ENCODE peak calls at places on chromosomes 16 and 17, in four cellular contexts. One of them, this sample, is unnamed.
A peak's percentile ranks its signal among the peaks of the same experiment; 100 is the strongest.

GRCh38 chr17:38605852-38606645 is at the start of gene SRCIN1:
- DNase-seq in mucosa of descending colon: peak; percentile 82
- DNase-seq in cardiac fibroblast: no peak
- DNase-seq in choroid plexus epithelial cell: no peak
- DNase-seq in this sample: peak; percentile 29

GRCh38 chr16:69544099-69544498 is 21.7 kb upstream of the NFAT5 start:
- DNase-seq in cardiac fibroblast: no peak
- DNase-seq in mucosa of descending colon: no peak
- DNase-seq in choroid plexus epithelial cell: no peak
- DNase-seq in this sample: no peak

GRCh38 chr16:27461483-27462171 is 59.7 kb downstream of the IL21R start:
- DNase-seq in choroid plexus epithelial cell: peak; percentile 58
- DNase-seq in cardiac fibroblast: peak; percentile 13
- DNase-seq in mucosa of descending colon: no peak
- DNase-seq in this sample: no peak

GRCh38 chr17:17765921-17766320 is 70.9 kb downstream of the SREBF1 start:
- DNase-seq in cardiac fibroblast: no peak
- DNase-seq in choroid plexus epithelial cell: no peak
- DNase-seq in mucosa of descending colon: no peak
- DNase-seq in this sample: no peak

GRCh38 chr16:2970563-2970962 is 1.4 kb downstream of the PAQR4 start:
- DNase-seq in mucosa of descending colon: no peak
- DNase-seq in choroid plexus epithelial cell: no peak
- DNase-seq in cardiac fibroblast: no peak
- DNase-seq in this sample: no peak

GRCh38 chr16:72856797-72857196 is 191.1 kb downstream of the ZFHX3 start:
- DNase-seq in cardiac fibroblast: no peak
- DNase-seq in mucosa of descending colon: no peak
- DNase-seq in choroid plexus epithelial cell: peak; percentile 55
- DNase-seq in this sample: peak; percentile 49

GRCh38 chr17:6654816-6655731 is 3.5 kb downstream of the C17orf100 start:
- DNase-seq in mucosa of descending colon: peak; percentile 50
- DNase-seq in choroid plexus epithelial cell: no peak
- DNase-seq in cardiac fibroblast: no peak
- DNase-seq in this sample: peak; percentile 51

GRCh38 chr16:61887903-61888302 is 148.3 kb downstream of the CDH8 start:
- DNase-seq in cardiac fibroblast: peak; percentile 11
- DNase-seq in choroid plexus epithelial cell: peak; percentile 69
- DNase-seq in mucosa of descending colon: no peak
- DNase-seq in this sample: peak; percentile 2

GRCh38 chr16:84228321-84228838 is 11.4 kb downstream of the KCNG4 start:
- DNase-seq in mucosa of descending colon: peak; percentile 35
- DNase-seq in cardiac fibroblast: peak; percentile 93
- DNase-seq in choroid plexus epithelial cell: peak; percentile 88
- DNase-seq in this sample: peak; percentile 88

GRCh38 chr16:68590201-68590994 is 51.3 kb downstream of the ZFP90 start:
- DNase-seq in mucosa of descending colon: peak; percentile 75
- DNase-seq in choroid plexus epithelial cell: peak; percentile 75
- DNase-seq in cardiac fibroblast: peak; percentile 65
- DNase-seq in this sample: peak; percentile 79

GRCh38 chr17:4043862-4044261 is 79.6 kb upstream of the ATP2A3 start:
- DNase-seq in mucosa of descending colon: peak; percentile 51
- DNase-seq in cardiac fibroblast: no peak
- DNase-seq in choroid plexus epithelial cell: no peak
- DNase-seq in this sample: no peak

GRCh38 chr16:83727018-83727417 is 80.8 kb upstream of the HSBP1 start:
- DNase-seq in mucosa of descending colon: no peak
- DNase-seq in choroid plexus epithelial cell: peak; percentile 83
- DNase-seq in cardiac fibroblast: peak; percentile 3
- DNase-seq in this sample: no peak

GRCh38 chr16:57141822-57142631 is 43.8 kb downstream of the PSME3IP1 start:
- DNase-seq in mucosa of descending colon: no peak
- DNase-seq in choroid plexus epithelial cell: no peak
- DNase-seq in cardiac fibroblast: no peak
- DNase-seq in this sample: peak; percentile 51

GRCh38 chr16:52557236-52557635 is 10.3 kb upstream of the TOX3 start:
- DNase-seq in choroid plexus epithelial cell: no peak
- DNase-seq in mucosa of descending colon: peak; percentile 38
- DNase-seq in cardiac fibroblast: no peak
- DNase-seq in this sample: no peak

GRCh38 chr17:42131971-42132370 is 9.4 kb downstream of the HSPB9 start:
- DNase-seq in choroid plexus epithelial cell: peak; percentile 35
- DNase-seq in cardiac fibroblast: peak; percentile 60
- DNase-seq in mucosa of descending colon: no peak
- DNase-seq in this sample: no peak

GRCh38 chr16:53372942-53373871 is 61.1 kb upstream of the RBL2 start:
- DNase-seq in cardiac fibroblast: no peak
- DNase-seq in mucosa of descending colon: peak; percentile 95
- DNase-seq in choroid plexus epithelial cell: no peak
- DNase-seq in this sample: peak; percentile 62

GRCh38 chr16:16133943-16134604 is 89.2 kb downstream of the ABCC6 start:
- DNase-seq in choroid plexus epithelial cell: no peak
- DNase-seq in mucosa of descending colon: no peak
- DNase-seq in cardiac fibroblast: no peak
- DNase-seq in this sample: no peak

GRCh38 chr16:23222929-23223328 is 40.4 kb downstream of the SCNN1G start:
- DNase-seq in choroid plexus epithelial cell: no peak
- DNase-seq in mucosa of descending colon: no peak
- DNase-seq in cardiac fibroblast: no peak
- DNase-seq in this sample: no peak

GRCh38 chr16:69417537-69418199 is 6.8 kb upstream of the CYB5B start:
- DNase-seq in cardiac fibroblast: peak; percentile 76
- DNase-seq in mucosa of descending colon: no peak
- DNase-seq in choroid plexus epithelial cell: no peak
- DNase-seq in this sample: peak; percentile 36

GRCh38 chr17:78829477-78829876 is 11.1 kb downstream of the USP36 start:
- DNase-seq in choroid plexus epithelial cell: no peak
- DNase-seq in cardiac fibroblast: no peak
- DNase-seq in mucosa of descending colon: no peak
- DNase-seq in this sample: no peak

GRCh38 chr17:19016881-19017280 is 12.3 kb upstream of the FAM83G start:
- DNase-seq in mucosa of descending colon: peak; percentile 31
- DNase-seq in cardiac fibroblast: no peak
- DNase-seq in choroid plexus epithelial cell: no peak
- DNase-seq in this sample: no peak

GRCh38 chr16:22787456-22788189 is 26.3 kb upstream of the HS3ST2 start:
- DNase-seq in mucosa of descending colon: no peak
- DNase-seq in cardiac fibroblast: no peak
- DNase-seq in choroid plexus epithelial cell: no peak
- DNase-seq in this sample: peak; percentile 33

GRCh38 chr17:27343972-27344607 is 50.2 kb downstream of the WSB1 start:
- DNase-seq in choroid plexus epithelial cell: peak; percentile 31
- DNase-seq in mucosa of descending colon: no peak
- DNase-seq in cardiac fibroblast: peak; percentile 74
- DNase-seq in this sample: no peak

GRCh38 chr17:49585422-49586027 is 9.9 kb downstream of the NXPH3 start:
- DNase-seq in cardiac fibroblast: peak; percentile 20
- DNase-seq in mucosa of descending colon: no peak
- DNase-seq in choroid plexus epithelial cell: peak; percentile 47
- DNase-seq in this sample: no peak

GRCh38 chr17:55549140-55549539 is 37.9 kb upstream of the SMIM36 start:
- DNase-seq in choroid plexus epithelial cell: peak; percentile 24
- DNase-seq in cardiac fibroblast: no peak
- DNase-seq in mucosa of descending colon: no peak
- DNase-seq in this sample: peak; percentile 47

GRCh38 chr17:75041656-75042280 is 5.0 kb downstream of the ATP5PD start:
- DNase-seq in choroid plexus epithelial cell: no peak
- DNase-seq in cardiac fibroblast: no peak
- DNase-seq in mucosa of descending colon: no peak
- DNase-seq in this sample: no peak

GRCh38 chr16:68700120-68700519 is 37.0 kb upstream of the CDH1 start:
- DNase-seq in cardiac fibroblast: peak; percentile 33
- DNase-seq in mucosa of descending colon: no peak
- DNase-seq in choroid plexus epithelial cell: peak; percentile 58
- DNase-seq in this sample: peak; percentile 67

GRCh38 chr16:19868421-19868820 is 16.2 kb downstream of the GPRC5B start:
- DNase-seq in cardiac fibroblast: no peak
- DNase-seq in mucosa of descending colon: no peak
- DNase-seq in choroid plexus epithelial cell: no peak
- DNase-seq in this sample: no peak

GRCh38 chr16:78579020-78579419 is 479.6 kb downstream of the WWOX start:
- DNase-seq in cardiac fibroblast: no peak
- DNase-seq in mucosa of descending colon: no peak
- DNase-seq in choroid plexus epithelial cell: no peak
- DNase-seq in this sample: no peak

GRCh38 chr17:6894206-6894528 is 62.6 kb upstream of the TEKT1 start:
- DNase-seq in mucosa of descending colon: no peak
- DNase-seq in cardiac fibroblast: peak; percentile 15
- DNase-seq in choroid plexus epithelial cell: peak; percentile 34
- DNase-seq in this sample: no peak

GRCh38 chr17:67272312-67273050 is 27.5 kb upstream of the HELZ start:
- DNase-seq in choroid plexus epithelial cell: no peak
- DNase-seq in mucosa of descending colon: no peak
- DNase-seq in cardiac fibroblast: no peak
- DNase-seq in this sample: no peak

GRCh38 chr17:17055286-17056166 is 13.3 kb downstream of the MPRIP start:
- DNase-seq in choroid plexus epithelial cell: no peak
- DNase-seq in mucosa of descending colon: no peak
- DNase-seq in cardiac fibroblast: no peak
- DNase-seq in this sample: peak; percentile 47

DNA sequence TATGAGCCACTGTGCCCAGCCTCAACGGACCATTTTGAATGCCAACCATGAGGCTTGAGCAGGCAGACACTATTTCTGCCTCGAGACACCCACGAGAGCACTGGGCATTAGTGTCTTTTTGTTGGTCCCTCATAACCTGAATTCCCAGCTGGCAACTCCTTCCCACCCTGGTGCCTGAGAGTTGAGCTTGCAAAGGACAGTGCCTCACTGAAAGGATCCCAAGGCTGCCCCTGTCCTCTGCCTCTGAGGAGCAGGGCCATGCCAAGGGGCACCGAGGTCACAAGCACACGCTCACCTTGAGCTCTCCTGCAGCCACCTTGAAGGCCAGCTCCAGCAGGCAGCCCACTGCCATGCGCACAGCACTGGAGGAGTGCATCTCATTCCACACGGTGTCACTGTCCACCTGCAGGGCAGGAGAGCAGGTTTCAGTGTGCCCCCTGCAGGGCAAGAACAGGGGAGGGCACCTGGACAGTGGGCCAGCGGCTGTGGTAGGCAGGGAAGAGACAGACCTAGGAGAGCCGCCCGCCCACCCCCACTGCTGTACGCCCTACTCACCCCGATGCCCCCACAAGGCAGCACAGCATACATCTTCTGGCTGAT is 12.8 kb downstream of the G6PC3 start:
- DNase-seq in choroid plexus epithelial cell: no peak
- DNase-seq in cardiac fibroblast: no peak
- DNase-seq in mucosa of descending colon: no peak
- DNase-seq in this sample: peak; percentile 69
- TF ChIP-seq CTCF in choroid plexus epithelial cell: peak; percentile 44
- TF ChIP-seq CTCF in cardiac fibroblast: peak; percentile 31
- TF ChIP-seq CTCF in mucosa of descending colon: no peak
- TF ChIP-seq CTCF in this sample: peak; percentile 45

GRCh38 chr16:86063696-86064405 is 164.9 kb downstream of the IRF8 start:
- DNase-seq in mucosa of descending colon: no peak
- DNase-seq in cardiac fibroblast: no peak
- DNase-seq in choroid plexus epithelial cell: no peak
- DNase-seq in this sample: no peak

GRCh38 chr16:86065711-86066110 is 166.7 kb downstream of the IRF8 start:
- DNase-seq in mucosa of descending colon: no peak
- DNase-seq in cardiac fibroblast: no peak
- DNase-seq in choroid plexus epithelial cell: no peak
- DNase-seq in this sample: no peak

GRCh38 chr16:86062271-86062965 is 163.5 kb downstream of the IRF8 start:
- DNase-seq in choroid plexus epithelial cell: no peak
- DNase-seq in mucosa of descending colon: no peak
- DNase-seq in cardiac fibroblast: no peak
- DNase-seq in this sample: no peak

GRCh38 chr16:86066755-86067154 is 167.8 kb downstream of the IRF8 start:
- DNase-seq in mucosa of descending colon: no peak
- DNase-seq in cardiac fibroblast: no peak
- DNase-seq in choroid plexus epithelial cell: no peak
- DNase-seq in this sample: no peak

DNA sequence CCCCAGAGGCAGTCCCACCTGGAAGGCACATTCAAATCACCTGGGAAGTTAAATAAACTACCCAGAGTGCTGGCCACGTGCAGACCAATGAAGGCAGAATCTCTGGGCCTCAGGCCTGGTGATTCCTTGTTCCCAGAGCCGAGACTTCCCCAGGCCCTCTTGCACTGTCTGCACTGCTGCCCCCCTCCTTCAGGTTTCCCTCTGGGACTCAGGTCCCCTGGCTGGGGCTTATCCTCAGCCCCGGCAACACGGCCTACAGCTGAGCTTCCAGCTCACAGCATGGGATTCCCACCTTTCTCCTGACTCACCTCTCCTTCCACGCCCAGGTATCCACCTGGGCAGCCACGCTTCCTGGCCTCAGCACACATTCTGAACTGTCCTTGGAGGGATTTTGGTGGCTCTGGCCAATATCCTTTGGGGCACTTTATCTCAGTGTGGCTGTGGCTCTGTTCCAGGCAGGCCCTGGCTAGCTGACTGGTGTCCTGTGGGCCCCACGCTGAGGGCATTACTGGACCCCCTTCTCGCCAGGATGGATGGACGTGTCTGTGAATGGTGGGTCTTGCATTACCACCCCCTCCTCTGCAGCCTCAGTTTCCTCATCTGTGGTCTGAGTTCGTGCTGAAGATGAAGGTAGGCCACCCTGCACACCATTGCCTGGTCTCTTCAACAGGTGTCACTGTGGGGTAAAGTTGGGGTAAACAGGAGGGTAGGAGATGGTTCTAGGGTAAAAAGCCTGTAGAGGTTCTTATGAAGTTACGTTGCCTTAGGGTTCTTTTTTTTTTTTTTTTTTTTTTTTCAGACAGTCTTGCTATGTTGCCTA is 165.7 kb downstream of the IRF8 start:
- DNase-seq in cardiac fibroblast: no peak
- DNase-seq in choroid plexus epithelial cell: no peak
- DNase-seq in mucosa of descending colon: no peak
- DNase-seq in this sample: no peak
- TF ChIP-seq CTCF in cardiac fibroblast: no peak
- TF ChIP-seq CTCF in choroid plexus epithelial cell: no peak
- TF ChIP-seq CTCF in mucosa of descending colon: no peak
- TF ChIP-seq CTCF in this sample: no peak

GRCh38 chr17:1203111-1203966 is 23.6 kb upstream of the ABR start:
- DNase-seq in choroid plexus epithelial cell: peak; percentile 63
- DNase-seq in cardiac fibroblast: peak; percentile 67
- DNase-seq in mucosa of descending colon: peak; percentile 74
- DNase-seq in this sample: no peak
- TF ChIP-seq CTCF in choroid plexus epithelial cell: peak; percentile 10
- TF ChIP-seq CTCF in cardiac fibroblast: peak; percentile 5
- TF ChIP-seq CTCF in mucosa of descending colon: no peak
- TF ChIP-seq CTCF in this sample: no peak

DNA sequence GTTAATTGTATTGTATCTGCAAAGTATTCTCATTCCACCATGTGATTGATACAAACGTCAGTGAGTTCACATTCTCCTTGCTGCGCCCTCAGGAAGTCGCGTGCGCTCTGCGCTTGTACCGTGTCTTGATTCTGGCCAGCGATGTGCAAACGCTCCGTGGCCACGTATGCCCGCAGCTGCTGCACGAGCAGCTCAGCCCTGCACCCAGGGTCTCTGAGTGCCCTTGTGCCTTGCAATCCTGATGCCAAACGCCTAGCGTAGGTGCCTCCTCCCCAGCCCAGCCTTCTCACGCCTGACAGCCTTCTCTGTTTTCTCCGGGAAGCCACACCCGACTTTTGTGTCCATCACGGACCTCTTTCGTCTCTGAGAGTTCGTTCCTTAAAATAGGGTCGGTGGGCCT is 9.4 kb downstream of the ZNF469 start:
- DNase-seq in mucosa of descending colon: no peak
- DNase-seq in choroid plexus epithelial cell: no peak
- DNase-seq in cardiac fibroblast: no peak
- DNase-seq in this sample: no peak
- TF ChIP-seq CTCF in mucosa of descending colon: no peak
- TF ChIP-seq CTCF in choroid plexus epithelial cell: no peak
- TF ChIP-seq CTCF in cardiac fibroblast: no peak
- TF ChIP-seq CTCF in this sample: no peak

This sample was measured in MCF 10A.